ENCODE peak calls at places on chromosomes 13 and 19, in six cellular contexts. X, F, C, U, D and S are unnamed samples.

GRCh38 chr19:50046649-50047503 is 21.1 kb downstream of the ZNF473 start:
- DNase-seq in X (no peak), F (peak), C (peak), U (no peak), D (no peak), S (peak)

GRCh38 chr13:98769736-98770135 is 17.3 kb upstream of the SLC15A1 start:
- DNase-seq in X (no peak), F (no peak), C (no peak), U (no peak), D (no peak), S (no peak)

GRCh38 chr13:103140001-103140671 is 73.9 kb upstream of the SLC10A2 start:
- DNase-seq in X (peak), F (no peak), C (no peak), U (peak), D (peak), S (no peak)

GRCh38 chr13:34464011-34464410 is 478.1 kb upstream of the NBEA start:
- DNase-seq in X (no peak), F (no peak), C (no peak), U (no peak), D (no peak), S (no peak)

GRCh38 chr19:35710784-35711723 is 6.7 kb downstream of the ZBTB32 start:
- DNase-seq in X (no peak), F (no peak), C (no peak), U (no peak), D (no peak), S (no peak)

GRCh38 chr19:56477429-56478338 is 539 bp upstream of the ZNF667 start:
- DNase-seq in X (no peak), F (peak), C (peak), U (no peak), D (no peak), S (no peak)

GRCh38 chr19:49491804-49492572 is 4.2 kb upstream of the RPS11 start:
- DNase-seq in X (no peak), F (no peak), C (no peak), U (no peak), D (no peak), S (no peak)

GRCh38 chr13:76846363-76846762 is 39.8 kb downstream of the KCTD12 start:
- DNase-seq in X (no peak), F (no peak), C (no peak), U (no peak), D (no peak), S (no peak)

GRCh38 chr19:31513841-31514240 is 164.6 kb upstream of the TSHZ3 start:
- DNase-seq in X (no peak), F (no peak), C (no peak), U (no peak), D (no peak), S (no peak)

GRCh38 chr13:47598340-47598911 is 402.6 kb downstream of the SUCLA2 start:
- DNase-seq in X (no peak), F (no peak), C (peak), U (no peak), D (no peak), S (no peak)

GRCh38 chr19:4933528-4933927 is 24.2 kb downstream of the UHRF1 start:
- DNase-seq in X (no peak), F (no peak), C (no peak), U (no peak), D (no peak), S (no peak)

GRCh38 chr13:32964987-32965386 is 51.2 kb upstream of the KL start:
- DNase-seq in X (no peak), F (no peak), C (no peak), U (no peak), D (no peak), S (no peak)

DNA sequence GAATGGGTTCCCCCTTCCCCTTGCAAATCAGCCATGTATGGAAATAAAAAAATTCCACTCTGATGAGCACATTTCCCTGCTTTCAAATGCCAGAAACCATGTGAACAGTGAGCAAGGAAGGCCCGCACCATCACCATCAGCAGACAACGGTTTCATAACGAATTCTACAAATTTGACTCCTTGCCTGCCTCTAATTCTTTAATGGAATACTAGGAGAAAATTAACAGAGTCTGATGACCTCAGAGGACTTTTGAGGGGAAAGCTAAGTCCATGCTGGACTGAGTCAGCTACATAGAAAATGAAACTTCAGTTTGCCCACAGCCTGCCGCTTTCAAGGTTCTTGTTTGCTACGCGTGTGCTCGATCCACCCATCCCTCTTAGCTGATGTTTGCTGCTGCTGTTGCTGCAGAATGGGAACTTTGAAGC is 46.7 kb upstream of the KL start:
- DNase-seq in X (no peak), F (no peak), C (peak), U (no peak), D (no peak), S (no peak)
- TF ChIP-seq CTCF in X (no peak), F (no peak), C (no peak), U (no peak), D (no peak), S (no peak)

GRCh38 chr19:45251452-45252354 is 632 bp downstream of the MARK4 start:
- DNase-seq in X (no peak), F (peak), C (no peak), U (no peak), D (peak), S (peak)
- TF ChIP-seq CTCF in X (no peak), F (no peak), C (no peak), U (no peak), D (no peak), S (no peak)

GRCh38 chr19:39212377-39212742 is 8.3 kb upstream of the SYCN start:
- DNase-seq in X (peak), F (peak), C (no peak), U (no peak), D (peak), S (peak)
- TF ChIP-seq CTCF in X (peak), F (no peak), C (peak), U (peak), D (peak), S (peak)

DNA sequence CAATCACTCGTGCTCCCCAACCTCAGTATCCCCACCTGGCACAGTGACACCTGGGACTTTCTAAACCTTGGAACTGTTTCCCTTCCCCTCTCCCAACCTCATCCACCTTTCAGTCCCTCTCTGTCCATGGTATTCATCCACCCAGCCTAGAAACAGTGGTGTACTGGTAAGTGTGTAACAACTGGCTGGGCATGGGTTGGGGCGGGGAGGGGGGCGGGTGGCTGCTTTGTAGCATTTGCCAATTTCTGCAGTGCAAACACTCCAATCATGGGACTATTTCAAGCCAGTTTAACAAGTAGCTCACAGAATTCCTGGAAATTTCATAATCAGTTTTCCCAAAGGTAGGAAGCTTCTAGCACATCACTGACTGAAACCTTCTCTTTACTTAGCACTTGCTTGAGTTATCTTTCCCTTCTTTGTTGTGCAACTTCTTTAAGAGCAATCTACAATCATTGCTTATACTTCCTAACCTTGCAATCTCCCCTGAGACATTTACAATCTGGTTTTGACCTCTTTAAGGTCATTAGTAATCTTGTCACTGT is 100.8 kb upstream of the WASF3 start:
- DNase-seq in X (no peak), F (no peak), C (no peak), U (no peak), D (no peak), S (no peak)
- TF ChIP-seq CTCF in X (no peak), F (no peak), C (no peak), U (no peak), D (no peak), S (no peak)

GRCh38 chr13:23510979-23511735 is 59.1 kb upstream of the TNFRSF19 start:
- DNase-seq in X (no peak), F (peak), C (peak), U (no peak), D (no peak), S (no peak)
- TF ChIP-seq CTCF in X (no peak), F (peak), C (peak), U (peak), D (no peak), S (peak)